ENCODE peak calls at places on chromosome 2, in nine cellular contexts. One of them, this sample, is unnamed.

GRCh38 chr2:173631123-173631450 is 276.4 kb downstream of the CDCA7 start:
- DNase-seq in stimulated activated CD4-positive, alpha-beta T cell treated with anti-CD3 and anti-CD28 coated beads, TNF-alpha, amount 100 ng/mL, for 4 hours: no peak
- DNase-seq in fibroblast of gingiva: peak
- DNase-seq in testis: no peak
- DNase-seq in NCI-H748 treated with DMSO at 0.1 percent for 48 hours: no peak
- DNase-seq in GM03348: peak
- DNase-seq in memory B cell: no peak
- DNase-seq in activated T-cell treated with anti-CD3 and anti-CD28 coated beads for 1 hour: no peak
- DNase-seq in naive thymus-derived CD8-positive, alpha-beta T cell: no peak
- DNase-seq in this sample: peak

GRCh38 chr2:136874258-136874657 is 108.9 kb downstream of the THSD7B start:
- DNase-seq in stimulated activated CD4-positive, alpha-beta T cell treated with anti-CD3 and anti-CD28 coated beads, TNF-alpha, amount 100 ng/mL, for 4 hours: no peak
- DNase-seq in fibroblast of gingiva: no peak
- DNase-seq in testis: peak
- DNase-seq in NCI-H748 treated with DMSO at 0.1 percent for 48 hours: peak
- DNase-seq in GM03348: peak
- DNase-seq in memory B cell: no peak
- DNase-seq in activated T-cell treated with anti-CD3 and anti-CD28 coated beads for 1 hour: no peak
- DNase-seq in naive thymus-derived CD8-positive, alpha-beta T cell: no peak
- DNase-seq in this sample: no peak

GRCh38 chr2:200081221-200081620 is 125.8 kb downstream of the MAIP1 start:
- DNase-seq in stimulated activated CD4-positive, alpha-beta T cell treated with anti-CD3 and anti-CD28 coated beads, TNF-alpha, amount 100 ng/mL, for 4 hours: no peak
- DNase-seq in fibroblast of gingiva: no peak
- DNase-seq in testis: no peak
- DNase-seq in NCI-H748 treated with DMSO at 0.1 percent for 48 hours: no peak
- DNase-seq in GM03348: no peak
- DNase-seq in memory B cell: no peak
- DNase-seq in activated T-cell treated with anti-CD3 and anti-CD28 coated beads for 1 hour: no peak
- DNase-seq in naive thymus-derived CD8-positive, alpha-beta T cell: no peak
- DNase-seq in this sample: no peak

GRCh38 chr2:191230174-191230573 is 15.0 kb upstream of the MYO1B start:
- DNase-seq in stimulated activated CD4-positive, alpha-beta T cell treated with anti-CD3 and anti-CD28 coated beads, TNF-alpha, amount 100 ng/mL, for 4 hours: no peak
- DNase-seq in fibroblast of gingiva: peak
- DNase-seq in testis: no peak
- DNase-seq in NCI-H748 treated with DMSO at 0.1 percent for 48 hours: no peak
- DNase-seq in GM03348: peak
- DNase-seq in memory B cell: no peak
- DNase-seq in activated T-cell treated with anti-CD3 and anti-CD28 coated beads for 1 hour: no peak
- DNase-seq in naive thymus-derived CD8-positive, alpha-beta T cell: no peak
- DNase-seq in this sample: no peak

GRCh38 chr2:71933467-71934319 is 214.0 kb downstream of the CYP26B1 start:
- DNase-seq in stimulated activated CD4-positive, alpha-beta T cell treated with anti-CD3 and anti-CD28 coated beads, TNF-alpha, amount 100 ng/mL, for 4 hours: no peak
- DNase-seq in fibroblast of gingiva: peak
- DNase-seq in testis: peak
- DNase-seq in NCI-H748 treated with DMSO at 0.1 percent for 48 hours: no peak
- DNase-seq in GM03348: peak
- DNase-seq in memory B cell: no peak
- DNase-seq in activated T-cell treated with anti-CD3 and anti-CD28 coated beads for 1 hour: no peak
- DNase-seq in naive thymus-derived CD8-positive, alpha-beta T cell: no peak
- DNase-seq in this sample: no peak

GRCh38 chr2:161952722-161953322 is 121.2 kb downstream of the DPP4 start:
- DNase-seq in stimulated activated CD4-positive, alpha-beta T cell treated with anti-CD3 and anti-CD28 coated beads, TNF-alpha, amount 100 ng/mL, for 4 hours: no peak
- DNase-seq in fibroblast of gingiva: no peak
- DNase-seq in testis: no peak
- DNase-seq in NCI-H748 treated with DMSO at 0.1 percent for 48 hours: no peak
- DNase-seq in GM03348: no peak
- DNase-seq in memory B cell: no peak
- DNase-seq in activated T-cell treated with anti-CD3 and anti-CD28 coated beads for 1 hour: no peak
- DNase-seq in naive thymus-derived CD8-positive, alpha-beta T cell: no peak
- DNase-seq in this sample: no peak

GRCh38 chr2:133377599-133377998 is 190.7 kb downstream of the NCKAP5 start:
- DNase-seq in stimulated activated CD4-positive, alpha-beta T cell treated with anti-CD3 and anti-CD28 coated beads, TNF-alpha, amount 100 ng/mL, for 4 hours: no peak
- DNase-seq in fibroblast of gingiva: no peak
- DNase-seq in testis: no peak
- DNase-seq in NCI-H748 treated with DMSO at 0.1 percent for 48 hours: no peak
- DNase-seq in GM03348: no peak
- DNase-seq in memory B cell: no peak
- DNase-seq in activated T-cell treated with anti-CD3 and anti-CD28 coated beads for 1 hour: no peak
- DNase-seq in naive thymus-derived CD8-positive, alpha-beta T cell: no peak
- DNase-seq in this sample: no peak

GRCh38 chr2:170170281-170171035 is 7.5 kb upstream of the MYO3B start:
- DNase-seq in stimulated activated CD4-positive, alpha-beta T cell treated with anti-CD3 and anti-CD28 coated beads, TNF-alpha, amount 100 ng/mL, for 4 hours: no peak
- DNase-seq in fibroblast of gingiva: peak
- DNase-seq in testis: no peak
- DNase-seq in NCI-H748 treated with DMSO at 0.1 percent for 48 hours: peak
- DNase-seq in GM03348: no peak
- DNase-seq in memory B cell: no peak
- DNase-seq in activated T-cell treated with anti-CD3 and anti-CD28 coated beads for 1 hour: no peak
- DNase-seq in naive thymus-derived CD8-positive, alpha-beta T cell: no peak
- DNase-seq in this sample: no peak

GRCh38 chr2:148926291-148926961 is 51.4 kb downstream of the KIF5C start:
- DNase-seq in stimulated activated CD4-positive, alpha-beta T cell treated with anti-CD3 and anti-CD28 coated beads, TNF-alpha, amount 100 ng/mL, for 4 hours: no peak
- DNase-seq in fibroblast of gingiva: no peak
- DNase-seq in testis: peak
- DNase-seq in NCI-H748 treated with DMSO at 0.1 percent for 48 hours: no peak
- DNase-seq in GM03348: peak
- DNase-seq in memory B cell: peak
- DNase-seq in activated T-cell treated with anti-CD3 and anti-CD28 coated beads for 1 hour: peak
- DNase-seq in naive thymus-derived CD8-positive, alpha-beta T cell: peak
- DNase-seq in this sample: peak

GRCh38 chr2:82779981-82780380 is 1679.1 kb downstream of the SUCLG1 start:
- DNase-seq in stimulated activated CD4-positive, alpha-beta T cell treated with anti-CD3 and anti-CD28 coated beads, TNF-alpha, amount 100 ng/mL, for 4 hours: no peak
- DNase-seq in fibroblast of gingiva: no peak
- DNase-seq in testis: no peak
- DNase-seq in NCI-H748 treated with DMSO at 0.1 percent for 48 hours: no peak
- DNase-seq in GM03348: no peak
- DNase-seq in memory B cell: no peak
- DNase-seq in activated T-cell treated with anti-CD3 and anti-CD28 coated beads for 1 hour: no peak
- DNase-seq in naive thymus-derived CD8-positive, alpha-beta T cell: no peak
- DNase-seq in this sample: no peak

GRCh38 chr2:54543736-54544396 is 87.7 kb downstream of the SPTBN1 start:
- DNase-seq in stimulated activated CD4-positive, alpha-beta T cell treated with anti-CD3 and anti-CD28 coated beads, TNF-alpha, amount 100 ng/mL, for 4 hours: no peak
- DNase-seq in fibroblast of gingiva: no peak
- DNase-seq in testis: no peak
- DNase-seq in NCI-H748 treated with DMSO at 0.1 percent for 48 hours: no peak
- DNase-seq in GM03348: no peak
- DNase-seq in memory B cell: no peak
- DNase-seq in activated T-cell treated with anti-CD3 and anti-CD28 coated beads for 1 hour: no peak
- DNase-seq in naive thymus-derived CD8-positive, alpha-beta T cell: no peak
- DNase-seq in this sample: no peak

GRCh38 chr2:112047537-112048235 is 7.4 kb upstream of the TMEM87B start:
- DNase-seq in stimulated activated CD4-positive, alpha-beta T cell treated with anti-CD3 and anti-CD28 coated beads, TNF-alpha, amount 100 ng/mL, for 4 hours: no peak
- DNase-seq in fibroblast of gingiva: no peak
- DNase-seq in testis: no peak
- DNase-seq in NCI-H748 treated with DMSO at 0.1 percent for 48 hours: no peak
- DNase-seq in GM03348: no peak
- DNase-seq in memory B cell: no peak
- DNase-seq in activated T-cell treated with anti-CD3 and anti-CD28 coated beads for 1 hour: no peak
- DNase-seq in naive thymus-derived CD8-positive, alpha-beta T cell: no peak
- DNase-seq in this sample: no peak

GRCh38 chr2:195663007-195663406 is 6.0 kb downstream of the SLC39A10 start:
- DNase-seq in stimulated activated CD4-positive, alpha-beta T cell treated with anti-CD3 and anti-CD28 coated beads, TNF-alpha, amount 100 ng/mL, for 4 hours: no peak
- DNase-seq in fibroblast of gingiva: no peak
- DNase-seq in testis: no peak
- DNase-seq in NCI-H748 treated with DMSO at 0.1 percent for 48 hours: no peak
- DNase-seq in GM03348: no peak
- DNase-seq in memory B cell: no peak
- DNase-seq in activated T-cell treated with anti-CD3 and anti-CD28 coated beads for 1 hour: no peak
- DNase-seq in naive thymus-derived CD8-positive, alpha-beta T cell: no peak
- DNase-seq in this sample: no peak

GRCh38 chr2:42801388-42801787 is 9.0 kb upstream of the HAAO start:
- DNase-seq in stimulated activated CD4-positive, alpha-beta T cell treated with anti-CD3 and anti-CD28 coated beads, TNF-alpha, amount 100 ng/mL, for 4 hours: no peak
- DNase-seq in fibroblast of gingiva: peak
- DNase-seq in testis: no peak
- DNase-seq in NCI-H748 treated with DMSO at 0.1 percent for 48 hours: no peak
- DNase-seq in GM03348: no peak
- DNase-seq in memory B cell: no peak
- DNase-seq in activated T-cell treated with anti-CD3 and anti-CD28 coated beads for 1 hour: no peak
- DNase-seq in naive thymus-derived CD8-positive, alpha-beta T cell: no peak
- DNase-seq in this sample: no peak